ENCODE peak calls at places on chromosome 6, in four cellular contexts. Y is body of pancreas, N is bronchial epithelial cell, I is AG04449. O is an unnamed sample.

GRCh38 chr6:67102743-67103142 is 1395.7 kb upstream of the EYS start:
- DNase-seq in Y (no peak), N (peak), I (no peak), O (peak)

GRCh38 chr6:41644297-41644879 is 6.1 kb downstream of the MDFI start:
- DNase-seq in Y (no peak), N (peak), I (no peak), O (peak)

GRCh38 chr6:9126845-9127560 is 691.7 kb upstream of the SLC35B3 start:
- DNase-seq in Y (no peak), N (peak), I (peak), O (peak)

GRCh38 chr6:39166918-39167301 is 51.9 kb upstream of the SAYSD1 start:
- DNase-seq in Y (no peak), N (no peak), I (no peak), O (no peak)

GRCh38 chr6:11201015-11201414 is 31.5 kb downstream of the NEDD9 start:
- DNase-seq in Y (no peak), N (no peak), I (no peak), O (no peak)

GRCh38 chr6:160992323-160993314 is 1.1 kb downstream of the MAP3K4 start:
- DNase-seq in Y (peak), N (peak), I (no peak), O (peak)

GRCh38 chr6:164051427-164051826 is 636.9 kb downstream of the QKI start:
- DNase-seq in Y (no peak), N (peak), I (no peak), O (peak)

GRCh38 chr6:161486903-161487531 is 213.2 kb upstream of the AGPAT4 start:
- DNase-seq in Y (no peak), N (peak), I (no peak), O (peak)

GRCh38 chr6:84762941-84763396 is 1.4 kb downstream of the TBX18 start:
- DNase-seq in Y (peak), N (no peak), I (no peak), O (no peak)

GRCh38 chr6:157659536-157660271 is 163.3 kb upstream of the SNX9 start:
- DNase-seq in Y (no peak), N (no peak), I (no peak), O (no peak)

GRCh38 chr6:32192608-32193039 is at the start of gene GPSM3:
- DNase-seq in Y (no peak), N (peak), I (no peak), O (no peak)

GRCh38 chr6:40788661-40789111 is 201.5 kb upstream of the LRFN2 start:
- DNase-seq in Y (no peak), N (no peak), I (no peak), O (no peak)

GRCh38 chr6:134456284-134456683 is 138.4 kb upstream of the SGK1 start:
- DNase-seq in Y (no peak), N (no peak), I (no peak), O (peak)

GRCh38 chr6:163554663-163555062 is 140.1 kb downstream of the QKI start:
- DNase-seq in Y (peak), N (peak), I (no peak), O (peak)

GRCh38 chr6:130314271-130314670 is 51.5 kb upstream of the TMEM200A start:
- DNase-seq in Y (no peak), N (no peak), I (no peak), O (no peak)

GRCh38 chr6:149855040-149855654 is 9.0 kb downstream of the LRP11 start:
- DNase-seq in Y (no peak), N (peak), I (peak), O (peak)

GRCh38 chr6:79544299-79544927 is 7.2 kb upstream of the LCA5 start:
- DNase-seq in Y (no peak), N (no peak), I (no peak), O (no peak)

GRCh38 chr6:79230149-79230548 is 4.3 kb downstream of the HMGN3 start:
- DNase-seq in Y (no peak), N (peak), I (no peak), O (peak)

GRCh38 chr6:126625019-126625418 is 285.1 kb downstream of the CENPW start:
- DNase-seq in Y (no peak), N (peak), I (no peak), O (peak)

GRCh38 chr6:9520417-9521151 is 894.3 kb downstream of the TFAP2A start:
- DNase-seq in Y (no peak), N (peak), I (peak), O (peak)

GRCh38 chr6:36445651-36446050 is 2.9 kb downstream of the KCTD20 start:
- DNase-seq in Y (no peak), N (no peak), I (no peak), O (no peak)

GRCh38 chr6:69116658-69117057 is 481.6 kb downstream of the ADGRB3 start:
- DNase-seq in Y (no peak), N (no peak), I (no peak), O (no peak)

GRCh38 chr6:48889429-48889828 is 573.6 kb downstream of the MMUT start:
- DNase-seq in Y (no peak), N (peak), I (no peak), O (peak)
- TF ChIP-seq CTCF in Y (no peak), N (no peak), I (no peak), O (no peak)

GRCh38 chr6:154496191-154496590 is 14.3 kb downstream of the CNKSR3 start:
- DNase-seq in Y (no peak), N (no peak), I (no peak), O (no peak)

GRCh38 chr6:154491567-154492470 is 18.7 kb downstream of the CNKSR3 start:
- DNase-seq in Y (no peak), N (no peak), I (no peak), O (no peak)

GRCh38 chr6:154497118-154497517 is 13.4 kb downstream of the CNKSR3 start:
- DNase-seq in Y (no peak), N (no peak), I (no peak), O (no peak)

GRCh38 chr6:154498340-154498934 is 12.0 kb downstream of the CNKSR3 start:
- DNase-seq in Y (no peak), N (no peak), I (no peak), O (no peak)

DNA sequence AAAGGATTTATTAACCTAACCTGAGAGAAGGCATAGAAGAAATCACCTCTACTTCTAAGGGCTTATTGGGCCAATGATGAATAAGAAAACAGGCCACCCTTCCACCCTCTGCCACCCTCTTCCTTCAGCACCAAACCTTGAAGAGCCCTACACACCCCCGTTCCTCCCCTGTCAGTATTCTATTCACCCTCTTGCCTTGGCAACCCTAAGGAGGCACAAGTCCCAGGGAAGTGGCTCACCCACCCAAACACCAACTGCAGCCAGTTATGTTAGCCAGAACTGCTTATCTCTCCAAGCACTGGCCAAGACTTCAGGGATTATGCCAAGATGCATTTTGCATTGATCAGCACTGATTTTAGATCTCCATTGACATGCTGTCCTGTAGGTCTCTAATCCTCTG is 15.9 kb downstream of the CNKSR3 start:
- DNase-seq in Y (no peak), N (no peak), I (no peak), O (no peak)
- TF ChIP-seq CTCF in Y (no peak), N (no peak), I (no peak), O (no peak)

GRCh38 chr6:137740967-137741761 is 125.9 kb upstream of the TNFAIP3 start:
- DNase-seq in Y (no peak), N (no peak), I (no peak), O (no peak)
- TF ChIP-seq CTCF in Y (no peak), N (no peak), I (no peak), O (no peak)

GRCh38 chr6:95866732-95867131 is 149.0 kb upstream of the FUT9 start:
- DNase-seq in Y (peak), N (peak), I (no peak), O (peak)
- TF ChIP-seq CTCF in Y (peak), N (peak), I (no peak), O (peak)

DNA sequence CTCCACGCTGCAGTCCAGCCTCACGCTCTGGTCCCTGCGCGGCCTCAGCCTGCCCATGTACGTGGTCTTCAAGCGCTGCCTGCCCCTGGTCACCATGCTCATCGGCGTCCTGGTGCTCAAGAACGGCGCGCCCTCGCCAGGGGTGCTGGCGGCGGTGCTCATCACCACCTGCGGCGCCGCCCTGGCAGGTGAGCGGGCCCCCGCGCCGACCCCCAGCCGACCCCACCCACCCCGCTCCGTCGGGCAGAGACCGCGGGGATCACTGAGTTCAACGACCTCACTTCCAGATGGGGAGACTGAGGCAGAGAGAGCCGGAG is 537 bp downstream of the SLC35D3 start:
- DNase-seq in Y (peak), N (no peak), I (no peak), O (no peak)
- TF ChIP-seq CTCF in Y (no peak), N (no peak), I (no peak), O (no peak)

GRCh38 chr6:57216235-57217101 is 5.6 kb downstream of the RAB23 start:
- DNase-seq in Y (no peak), N (no peak), I (no peak), O (peak)
- TF ChIP-seq CTCF in Y (no peak), N (no peak), I (no peak), O (peak)

GRCh38 chr6:93182933-93183479 is 236.4 kb downstream of the EPHA7 start:
- DNase-seq in Y (no peak), N (no peak), I (no peak), O (no peak)
- TF ChIP-seq CTCF in Y (no peak), N (no peak), I (no peak), O (no peak)

GRCh38 chr6:63245908-63246307 is 34.6 kb downstream of the FKBP1C start:
- DNase-seq in Y (no peak), N (no peak), I (no peak), O (peak)
- TF ChIP-seq CTCF in Y (no peak), N (no peak), I (no peak), O (no peak)